ENCODE peak calls at places on chromosomes 3 and 15, in four cellular contexts. I, H, V and C are unnamed samples.

GRCh38 chr3:158794936-158795518 is 6.8 kb upstream of the MFSD1 start:
- DNase-seq in H (no peak), V (no peak), I (peak), C (no peak)

GRCh38 chr3:186453531-186453930 is 90.6 kb downstream of the CRYGS start:
- DNase-seq in I (no peak), V (no peak), H (no peak), C (no peak)

GRCh38 chr15:48423342-48423741 is 92.1 kb downstream of the DUT start:
- DNase-seq in V (no peak), H (no peak), I (no peak), C (no peak)

GRCh38 chr15:92924216-92924615 is 24.1 kb downstream of the CHD2 start:
- DNase-seq in V (no peak), H (no peak), I (no peak), C (peak)

GRCh38 chr15:27674826-27675225 is 424.3 kb downstream of the OCA2 start:
- DNase-seq in I (no peak), H (no peak), V (no peak), C (no peak)

GRCh38 chr3:18366258-18366657 is 58.9 kb downstream of the SATB1 start:
- DNase-seq in V (no peak), I (no peak), H (no peak), C (no peak)

GRCh38 chr3:194574639-194575483 is 58.4 kb downstream of the TMEM44 start:
- DNase-seq in H (no peak), V (no peak), I (peak), C (no peak)

GRCh38 chr15:96585634-96586386 is 255.3 kb downstream of the NR2F2 start:
- DNase-seq in V (no peak), I (peak), H (no peak), C (no peak)

GRCh38 chr3:139758654-139759291 is 81.0 kb upstream of the NMNAT3 start:
- DNase-seq in I (no peak), V (no peak), H (no peak), C (no peak)

GRCh38 chr15:101560722-101561583 is 71.4 kb upstream of the PCSK6 start:
- DNase-seq in H (no peak), I (no peak), V (no peak), C (no peak)

GRCh38 chr15:34039506-34040123 is 611 bp upstream of the AVEN start:
- DNase-seq in V (peak), I (no peak), H (no peak), C (no peak)

GRCh38 chr3:149507491-149508324 is 33.2 kb downstream of the TM4SF4 start:
- DNase-seq in H (no peak), V (no peak), I (no peak), C (no peak)

GRCh38 chr3:42517143-42517542 is 14.7 kb downstream of the VIPR1 start:
- DNase-seq in H (no peak), I (no peak), V (no peak), C (no peak)

GRCh38 chr15:101201411-101202174 is 50.3 kb downstream of the CHSY1 start:
- DNase-seq in V (peak), I (peak), H (peak), C (peak)

GRCh38 chr15:53910236-53910849 is 67.9 kb upstream of the UNC13C start:
- DNase-seq in H (no peak), I (no peak), V (no peak), C (no peak)

GRCh38 chr3:140268103-140268502 is 333.1 kb downstream of the CLSTN2 start:
- DNase-seq in H (no peak), I (no peak), V (no peak), C (no peak)

GRCh38 chr15:70512772-70513362 is 250.5 kb downstream of the UACA start:
- DNase-seq in I (peak), V (peak), H (no peak), C (no peak)

GRCh38 chr15:48556159-48556897 is 89.2 kb downstream of the FBN1 start:
- DNase-seq in I (no peak), V (no peak), H (no peak), C (no peak)

GRCh38 chr3:178088930-178089329 is 447.3 kb upstream of the KCNMB2 start:
- DNase-seq in I (no peak), V (no peak), H (no peak), C (no peak)

GRCh38 chr3:134709076-134709475 is 58.3 kb upstream of the KY start:
- DNase-seq in I (no peak), H (no peak), V (no peak), C (no peak)